ENCODE peak calls at places on chromosomes 11 and 22, in six cellular contexts. G is K562, A is HCT116, U is HepG2, E is SK-N-SH, S is GM12878. P is an unnamed sample.

GRCh38 chr11:93267383-93267782 is 63.2 kb upstream of the DEUP1 start:
- DNase-seq in G (no peak), S (no peak), E (no peak), A (no peak), U (no peak), P (no peak)

GRCh38 chr11:130042093-130042591 is 27.6 kb upstream of the APLP2 start:
- DNase-seq in G (peak), S (no peak), E (no peak), A (no peak), U (peak), P (peak)

GRCh38 chr11:118921929-118922744 is 3.6 kb downstream of the BCL9L start:
- DNase-seq in E (peak), G (peak), U (peak), A (no peak), S (no peak), P (peak)

GRCh38 chr11:107102692-107103463 is 84.6 kb upstream of the GUCY1A2 start:
- DNase-seq in U (no peak), A (no peak), S (no peak), G (no peak), E (no peak), P (no peak)

GRCh38 chr22:43370045-43370444 is 26.9 kb upstream of the SCUBE1 start:
- DNase-seq in A (no peak), S (no peak), G (no peak), E (no peak), U (no peak), P (no peak)

GRCh38 chr11:79047356-79047755 is 393.5 kb downstream of the TENM4 start:
- DNase-seq in S (no peak), A (no peak), E (no peak), G (no peak), U (no peak), P (no peak)

GRCh38 chr11:65786786-65787636 is at the start of gene OVOL1:
- DNase-seq in A (peak), E (peak), G (no peak), U (no peak), S (no peak), P (peak)

GRCh38 chr11:102874842-102875241 is at the start of gene MMP12:
- DNase-seq in E (no peak), U (no peak), G (no peak), A (no peak), S (no peak), P (no peak)

GRCh38 chr11:20156280-20156875 is 3.9 kb downstream of the DBX1 start:
- DNase-seq in A (no peak), U (no peak), S (no peak), E (peak), G (peak), P (no peak)

GRCh38 chr11:36231300-36231699 is 57.9 kb downstream of the COMMD9 start:
- DNase-seq in G (no peak), E (peak), S (no peak), A (no peak), U (no peak), P (no peak)

GRCh38 chr11:119832132-119832531 is 103.1 kb upstream of the NECTIN1 start:
- DNase-seq in E (peak), A (no peak), U (no peak), G (no peak), S (no peak), P (no peak)

GRCh38 chr11:63553759-63554158 is 9.4 kb downstream of the PLAAT2 start:
- DNase-seq in G (no peak), S (no peak), A (no peak), U (no peak), E (no peak), P (no peak)

GRCh38 chr11:66281776-66282467 is 3.9 kb downstream of the CNIH2 start:
- DNase-seq in U (no peak), S (no peak), E (no peak), A (no peak), G (no peak), P (no peak)

GRCh38 chr22:44578516-44579230 is 80.6 kb upstream of the RTL6 start:
- DNase-seq in E (no peak), S (no peak), G (no peak), U (no peak), A (no peak), P (no peak)

GRCh38 chr11:40328890-40329617 is 1130.4 kb downstream of the LRRC4C start:
- DNase-seq in U (peak), S (no peak), E (peak), A (no peak), G (no peak), P (peak)

GRCh38 chr11:100687032-100687629 is at the start of gene ARHGAP42:
- DNase-seq in G (peak), E (peak), U (peak), A (no peak), S (no peak), P (peak)

GRCh38 chr11:128361451-128362020 is 225.8 kb downstream of the ETS1 start:
- DNase-seq in A (no peak), G (no peak), S (no peak), U (no peak), E (no peak), P (no peak)

GRCh38 chr11:107123022-107123421 is 104.7 kb upstream of the GUCY1A2 start:
- DNase-seq in A (no peak), S (no peak), U (no peak), G (no peak), E (no peak), P (no peak)

GRCh38 chr11:85766801-85767200 is 44.1 kb downstream of the SYTL2 start:
- DNase-seq in S (no peak), G (no peak), E (no peak), A (no peak), U (no peak), P (no peak)

GRCh38 chr11:114972105-114972504 is 293.8 kb downstream of the NXPE2 start:
- DNase-seq in A (no peak), E (no peak), G (no peak), S (no peak), U (no peak), P (no peak)

GRCh38 chr11:96200243-96200642 is 142.8 kb downstream of the MAML2 start:
- DNase-seq in U (no peak), S (no peak), G (no peak), A (no peak), E (no peak), P (peak)

GRCh38 chr11:27754035-27755017 is 54.1 kb upstream of the BDNF start:
- DNase-seq in E (no peak), S (no peak), G (no peak), U (no peak), A (no peak), P (no peak)

GRCh38 chr11:93000511-93001476 is 31.3 kb downstream of the MTNR1B start:
- DNase-seq in A (peak), U (peak), G (no peak), E (peak), S (no peak), P (no peak)

GRCh38 chr11:128772814-128773213 is 78.9 kb downstream of the FLI1 start:
- DNase-seq in A (no peak), U (no peak), S (no peak), G (no peak), E (no peak), P (peak)

GRCh38 chr11:36594316-36594989 is at the start of gene IFTAP:
- DNase-seq in A (peak), E (peak), S (no peak), G (peak), U (peak), P (peak)

GRCh38 chr11:1252371-1253102 is 29.7 kb downstream of the MUC5B start:
- DNase-seq in A (no peak), G (no peak), U (no peak), S (no peak), E (no peak), P (no peak)

GRCh38 chr22:47602732-47603131 is 840.3 kb downstream of the TBC1D22A start:
- DNase-seq in S (no peak), U (no peak), G (no peak), E (peak), A (no peak), P (no peak)

GRCh38 chr11:3341298-3341697 is 37.6 kb downstream of the ZNF195 start:
- DNase-seq in E (peak), S (no peak), G (peak), U (peak), A (peak), P (peak)

GRCh38 chr11:5380740-5381342 is 2.8 kb upstream of the OR51M1 start:
- DNase-seq in S (no peak), G (peak), A (peak), U (peak), E (peak), P (peak)

GRCh38 chr22:46114518-46115387 is 35.6 kb upstream of the PPARA start:
- DNase-seq in A (no peak), S (no peak), E (no peak), G (no peak), U (no peak), P (no peak)

GRCh38 chr22:39427751-39428596 is 28.4 kb downstream of the TAB1 start:
- DNase-seq in U (no peak), S (no peak), G (no peak), A (no peak), E (no peak), P (no peak)

GRCh38 chr11:2331404-2331803 is 29.6 kb downstream of the TSPAN32 start:
- DNase-seq in A (no peak), U (no peak), E (no peak), G (no peak), S (no peak), P (no peak)

GRCh38 chr11:111737180-111737876 is 28.9 kb downstream of the PPP2R1B start:
- DNase-seq in U (no peak), S (no peak), G (no peak), A (no peak), E (no peak), P (no peak)

DNA sequence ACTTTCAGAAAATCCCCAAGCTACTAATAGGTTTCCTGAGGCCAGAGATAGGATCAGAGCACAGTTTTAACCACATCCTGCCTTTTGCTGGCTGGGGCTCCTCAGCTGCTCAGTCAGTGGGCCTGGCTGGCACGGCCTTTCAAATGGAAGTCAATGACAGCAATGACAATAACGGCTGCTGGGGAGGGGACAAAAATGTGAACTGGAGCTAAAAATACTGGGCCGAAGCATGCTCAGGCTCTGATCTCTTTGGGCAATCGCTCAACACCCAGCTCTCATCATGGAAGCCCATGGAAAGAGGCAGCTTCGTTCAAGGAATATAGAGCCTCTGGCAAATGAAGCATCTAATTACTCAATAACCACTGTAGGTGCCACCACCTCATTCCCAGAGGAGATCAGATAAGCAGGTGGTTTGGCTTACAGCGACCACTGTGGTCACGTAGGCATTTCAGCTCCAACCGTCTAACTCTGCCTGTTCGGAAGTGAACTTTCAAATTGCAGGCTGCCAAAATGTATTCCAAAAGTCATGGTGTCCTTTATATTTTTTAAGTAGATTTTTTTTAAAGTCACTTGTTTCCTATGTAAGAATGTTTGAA is 14.3 kb downstream of the WT1 start:
- DNase-seq in A (no peak), U (no peak), E (peak), S (peak), G (peak), P (peak)
- TF ChIP-seq JUND in A (no peak), U (no peak), E (no peak), S (no peak), G (peak), P (peak)

GRCh38 chr22:50544078-50544745 is 1.5 kb upstream of the KLHDC7B start:
- DNase-seq in E (peak), G (no peak), S (no peak), U (no peak), A (no peak), P (peak)

GRCh38 chr22:50536231-50536630 is 6.4 kb upstream of the TYMP start:
- DNase-seq in G (no peak), S (no peak), A (no peak), U (no peak), E (no peak), P (no peak)

GRCh38 chr22:50542416-50542927 is 3.2 kb upstream of the KLHDC7B start:
- DNase-seq in U (no peak), E (no peak), A (no peak), G (no peak), S (peak), P (no peak)

GRCh38 chr22:50537765-50538164 is 7.9 kb upstream of the KLHDC7B start:
- DNase-seq in A (no peak), S (no peak), U (no peak), E (peak), G (no peak), P (no peak)

DNA sequence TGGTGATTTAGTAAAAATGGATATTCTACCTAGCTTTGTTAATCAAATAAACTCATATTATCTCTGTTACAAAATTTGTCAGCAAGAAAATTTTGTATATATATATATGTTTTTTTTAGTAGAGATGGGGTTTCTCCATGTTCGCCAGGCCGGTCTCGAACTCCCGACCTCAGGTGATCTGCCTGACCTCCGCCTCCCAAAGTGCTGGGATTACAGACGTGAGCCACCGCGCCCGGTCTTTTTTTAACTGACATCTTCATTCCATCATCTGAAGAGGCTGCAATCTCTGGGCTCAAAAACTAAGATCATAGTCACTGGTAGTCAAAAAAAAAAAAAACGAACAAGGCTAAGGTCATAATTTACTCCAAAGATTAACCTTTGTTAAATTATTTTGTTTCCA is 5.3 kb upstream of the KLHDC7B start:
- DNase-seq in U (no peak), E (no peak), G (no peak), A (no peak), S (no peak), P (no peak)
- TF ChIP-seq JUND in U (no peak), E (no peak), G (no peak), A (no peak), S (no peak), P (no peak)

GRCh38 chr11:201936-202335 is 5.3 kb downstream of the BET1L start:
- DNase-seq in S (no peak), G (no peak), E (no peak), A (no peak), U (no peak), P (no peak)
- TF ChIP-seq JUND in S (no peak), G (no peak), E (no peak), A (no peak), U (no peak), P (no peak)

GRCh38 chr11:125364085-125364822 is 131.8 kb downstream of the FEZ1 start:
- DNase-seq in A (no peak), E (no peak), G (no peak), S (no peak), U (no peak), P (no peak)
- TF ChIP-seq JUND in A (no peak), E (no peak), G (no peak), S (no peak), U (no peak), P (no peak)

GRCh38 chr22:36362819-36363377 is 24.9 kb downstream of the MYH9 start:
- DNase-seq in G (no peak), E (no peak), S (no peak), A (no peak), U (no peak), P (no peak)
- TF ChIP-seq JUND in G (no peak), E (peak), S (no peak), A (no peak), U (no peak), P (no peak)

DNA sequence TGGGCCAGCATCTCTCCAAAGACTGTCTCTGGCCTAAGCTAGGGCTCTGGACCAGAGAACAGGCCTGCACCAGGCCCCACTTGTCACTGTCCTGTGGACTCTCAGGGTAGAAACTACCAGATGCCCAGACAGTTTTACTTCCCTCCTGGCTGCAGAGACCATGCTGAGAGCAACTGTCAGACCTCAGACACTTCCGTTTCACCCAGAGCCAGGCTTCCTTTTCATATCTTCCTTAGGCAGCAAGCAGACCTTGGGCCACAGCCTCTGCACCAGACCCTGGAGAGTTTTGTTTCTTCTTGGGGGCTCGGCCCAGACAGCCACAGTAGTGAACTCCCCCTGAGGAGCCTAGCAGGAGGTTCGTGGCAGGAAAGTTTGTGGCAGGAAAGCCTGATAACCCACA is 12.1 kb upstream of the FCHSD2 start:
- DNase-seq in U (no peak), G (no peak), E (no peak), A (no peak), S (peak), P (no peak)
- TF ChIP-seq JUND in U (no peak), G (no peak), E (no peak), A (no peak), S (no peak), P (no peak)

GRCh38 chr11:46141597-46141996 is 20.3 kb upstream of the PHF21A start:
- DNase-seq in U (no peak), E (no peak), S (no peak), G (no peak), A (no peak), P (no peak)

GRCh38 chr11:46144741-46145140 is 23.5 kb upstream of the PHF21A start:
- DNase-seq in G (no peak), E (no peak), A (no peak), S (no peak), U (no peak), P (no peak)

GRCh38 chr11:46143049-46143806 is 22.0 kb upstream of the PHF21A start:
- DNase-seq in A (no peak), U (no peak), S (no peak), G (no peak), E (no peak), P (no peak)

GRCh38 chr11:46142561-46142960 is 21.3 kb upstream of the PHF21A start:
- DNase-seq in S (no peak), E (no peak), G (no peak), A (no peak), U (no peak), P (no peak)
- TF ChIP-seq JUND in S (no peak), E (no peak), G (no peak), A (no peak), U (no peak), P (no peak)

P was measured in T47D.